ENCODE peak calls at places on chromosomes 5 and 9, in eight cellular contexts. O is IMR-90, Q is HepG2, Y is body of pancreas, B is GM12892, R is sigmoid colon, W is heart left ventricle, S is lower leg skin. V is an unnamed sample.

GRCh38 chr5:124995451-124995850 is 249.0 kb upstream of the ZNF608 start:
- DNase-seq in O (peak), Q (no peak), Y (no peak), B (no peak), R (no peak), W (no peak), S (no peak), V (no peak)

GRCh38 chr5:39547548-39548154 is 122.9 kb upstream of the DAB2 start:
- DNase-seq in O (peak), Q (peak), Y (peak), B (no peak), R (no peak), W (peak), S (peak), V (peak)

GRCh38 chr5:132046915-132047314 is 13.5 kb upstream of the IL3 start:
- DNase-seq in O (no peak), Q (no peak), Y (no peak), B (no peak), R (no peak), W (peak), S (no peak), V (no peak)

GRCh38 chr9:4082948-4083347 is 216.9 kb downstream of the GLIS3 start:
- DNase-seq in O (no peak), Q (no peak), Y (no peak), B (no peak), R (no peak), W (no peak), S (no peak), V (no peak)

GRCh38 chr9:93100265-93100636 is 4.2 kb downstream of the CARD19 start:
- DNase-seq in O (no peak), Q (no peak), Y (no peak), B (no peak), R (peak), W (no peak), S (no peak), V (no peak)

GRCh38 chr5:68528877-68529276 is 313.3 kb downstream of the PIK3R1 start:
- DNase-seq in O (peak), Q (no peak), Y (no peak), B (no peak), R (no peak), W (no peak), S (no peak), V (no peak)

GRCh38 chr5:17190242-17190778 is 27.1 kb upstream of the BASP1 start:
- DNase-seq in O (peak), Q (peak), Y (no peak), B (no peak), R (peak), W (peak), S (peak), V (no peak)

GRCh38 chr9:114403153-114403756 is 15.5 kb upstream of the AKNA start:
- DNase-seq in O (no peak), Q (no peak), Y (no peak), B (no peak), R (no peak), W (no peak), S (no peak), V (no peak)

GRCh38 chr5:115072266-115073056 is 97.2 kb downstream of the TRIM36 start:
- DNase-seq in O (no peak), Q (no peak), Y (peak), B (no peak), R (no peak), W (no peak), S (no peak), V (no peak)

GRCh38 chr9:88418715-88419540 is 30.7 kb downstream of the SPIN1 start:
- DNase-seq in O (no peak), Q (no peak), Y (no peak), B (no peak), R (no peak), W (no peak), S (no peak), V (no peak)

GRCh38 chr5:147190236-147190815 is 44.5 kb upstream of the STK32A start:
- DNase-seq in O (no peak), Q (no peak), Y (peak), B (no peak), R (no peak), W (no peak), S (no peak), V (no peak)

GRCh38 chr5:17180957-17181723 is 36.3 kb upstream of the BASP1 start:
- DNase-seq in O (peak), Q (peak), Y (no peak), B (no peak), R (no peak), W (no peak), S (no peak), V (peak)

GRCh38 chr5:149367249-149367971 is 9.6 kb downstream of the PCYOX1L start:
- DNase-seq in O (peak), Q (peak), Y (peak), B (peak), R (peak), W (peak), S (no peak), V (peak)

GRCh38 chr9:123320814-123321213 is 35.2 kb upstream of the CRB2 start:
- DNase-seq in O (no peak), Q (no peak), Y (no peak), B (no peak), R (no peak), W (no peak), S (no peak), V (no peak)

GRCh38 chr9:119432428-119432827 is 63.2 kb upstream of the BRINP1 start:
- DNase-seq in O (no peak), Q (no peak), Y (no peak), B (no peak), R (no peak), W (no peak), S (no peak), V (no peak)

DNA sequence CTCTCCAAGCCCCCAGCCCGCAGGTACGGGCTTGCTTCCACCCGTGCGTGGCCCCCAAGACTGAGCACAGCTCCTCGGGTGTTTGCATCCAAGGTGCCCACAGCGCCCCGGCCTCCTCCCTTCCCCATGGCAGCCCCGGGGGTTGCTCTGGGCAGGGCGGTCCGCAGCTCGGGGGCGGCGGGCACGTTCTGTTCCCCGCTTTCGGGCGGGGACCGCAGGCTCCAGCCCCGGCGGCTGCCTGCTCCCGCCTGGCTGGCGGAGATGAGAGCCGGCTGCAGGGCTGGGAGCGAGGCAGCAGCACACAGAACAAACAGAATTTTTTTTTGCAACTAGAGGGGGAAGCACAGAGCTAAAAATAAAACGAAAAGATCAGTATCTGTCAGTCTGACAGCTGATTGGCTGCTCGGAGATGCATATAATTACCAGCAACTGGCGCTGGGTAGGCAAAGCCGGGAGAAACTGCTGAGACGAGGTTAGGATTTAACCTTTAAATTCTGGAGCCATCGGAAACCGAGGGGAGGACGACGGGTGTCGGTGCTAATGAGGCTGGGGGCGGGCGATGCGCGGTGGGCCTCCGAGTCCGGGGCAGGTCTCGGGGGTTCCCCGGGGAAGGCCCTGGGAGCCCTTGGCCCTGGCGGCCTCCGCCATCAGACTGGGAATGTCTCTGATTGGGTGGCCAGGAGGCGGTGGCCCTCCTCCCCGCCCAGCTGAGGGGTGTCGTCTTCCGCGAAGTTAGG is 142.7 kb upstream of the IER5L start:
- DNase-seq in O (peak), Q (peak), Y (peak), B (peak), R (peak), W (peak), S (peak), V (no peak)
- TF ChIP-seq POLR2A in O (no peak), Q (no peak), Y (peak), B (no peak), R (no peak), W (peak), S (no peak), V (no peak)

GRCh38 chr9:134436926-134437325 is 110.7 kb downstream of the RXRA start:
- DNase-seq in O (no peak), Q (no peak), Y (no peak), B (no peak), R (no peak), W (no peak), S (no peak), V (no peak)
- TF ChIP-seq POLR2A in O (no peak), Q (no peak), Y (no peak), B (no peak), R (no peak), W (no peak), S (no peak), V (no peak)

GRCh38 chr5:151021771-151022170 is 1.4 kb downstream of the GPX3 start:
- DNase-seq in O (no peak), Q (no peak), Y (no peak), B (no peak), R (no peak), W (no peak), S (no peak), V (no peak)

GRCh38 chr5:151018846-151019245 is 1.5 kb upstream of the GPX3 start:
- DNase-seq in O (no peak), Q (no peak), Y (no peak), B (no peak), R (no peak), W (no peak), S (no peak), V (no peak)

GRCh38 chr5:151022511-151023018 is 2.2 kb downstream of the GPX3 start:
- DNase-seq in O (no peak), Q (no peak), Y (no peak), B (no peak), R (no peak), W (peak), S (no peak), V (no peak)

GRCh38 chr5:151019331-151019730 is 1.1 kb upstream of the GPX3 start:
- DNase-seq in O (no peak), Q (no peak), Y (no peak), B (no peak), R (no peak), W (no peak), S (no peak), V (no peak)

GRCh38 chr5:151020304-151021031 is at the start of gene GPX3:
- DNase-seq in O (peak), Q (peak), Y (peak), B (peak), R (peak), W (peak), S (peak), V (peak)
- TF ChIP-seq POLR2A in O (no peak), Q (peak), Y (peak), B (no peak), R (peak), W (peak), S (no peak), V (peak)

GRCh38 chr9:131609116-131609830 is 64.0 kb downstream of the PRRT1B start:
- DNase-seq in O (peak), Q (no peak), Y (no peak), B (no peak), R (peak), W (peak), S (peak), V (peak)

GRCh38 chr9:131607591-131607990 is 62.3 kb downstream of the PRRT1B start:
- DNase-seq in O (no peak), Q (no peak), Y (no peak), B (no peak), R (no peak), W (no peak), S (no peak), V (no peak)

GRCh38 chr9:131610231-131610761 is 65.0 kb downstream of the PRRT1B start:
- DNase-seq in O (peak), Q (no peak), Y (no peak), B (no peak), R (peak), W (no peak), S (peak), V (no peak)

GRCh38 chr9:131606896-131607567 is 61.7 kb downstream of the PRRT1B start:
- DNase-seq in O (no peak), Q (peak), Y (no peak), B (no peak), R (no peak), W (no peak), S (no peak), V (no peak)

DNA sequence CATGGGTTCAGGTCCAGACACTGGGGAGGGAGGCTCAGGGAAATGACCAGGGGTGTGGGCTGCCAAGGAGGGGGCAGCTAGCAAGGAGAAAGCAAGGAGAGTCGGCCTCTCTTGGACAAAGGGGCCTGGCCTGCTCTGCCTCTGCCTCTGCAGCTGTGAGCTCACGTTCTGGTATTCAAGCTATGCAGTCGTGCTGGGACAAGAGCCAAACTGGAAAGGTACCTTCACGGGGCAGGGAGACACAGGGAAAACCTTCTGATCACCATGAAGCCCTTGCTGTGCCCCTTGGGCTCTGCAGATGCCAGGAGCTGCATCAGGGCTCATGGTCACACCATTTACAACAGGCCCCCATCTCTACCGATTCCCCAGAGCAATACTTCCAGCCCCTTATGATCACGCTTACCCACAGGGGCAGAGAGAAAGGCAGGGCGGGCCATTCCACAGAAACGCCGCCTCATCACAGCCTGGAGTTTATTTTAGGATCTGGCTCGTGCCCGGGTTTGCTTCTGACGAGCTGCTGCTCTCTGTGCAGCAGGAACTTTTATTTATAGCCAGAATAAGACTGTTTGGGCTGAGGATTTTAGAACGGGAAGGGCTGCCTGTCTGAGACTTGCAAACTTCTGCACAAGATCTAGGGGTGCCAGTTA is 63.3 kb downstream of the PRRT1B start:
- DNase-seq in O (peak), Q (peak), Y (peak), B (no peak), R (peak), W (peak), S (peak), V (peak)
- TF ChIP-seq POLR2A in O (no peak), Q (no peak), Y (no peak), B (no peak), R (no peak), W (no peak), S (no peak), V (no peak)

DNA sequence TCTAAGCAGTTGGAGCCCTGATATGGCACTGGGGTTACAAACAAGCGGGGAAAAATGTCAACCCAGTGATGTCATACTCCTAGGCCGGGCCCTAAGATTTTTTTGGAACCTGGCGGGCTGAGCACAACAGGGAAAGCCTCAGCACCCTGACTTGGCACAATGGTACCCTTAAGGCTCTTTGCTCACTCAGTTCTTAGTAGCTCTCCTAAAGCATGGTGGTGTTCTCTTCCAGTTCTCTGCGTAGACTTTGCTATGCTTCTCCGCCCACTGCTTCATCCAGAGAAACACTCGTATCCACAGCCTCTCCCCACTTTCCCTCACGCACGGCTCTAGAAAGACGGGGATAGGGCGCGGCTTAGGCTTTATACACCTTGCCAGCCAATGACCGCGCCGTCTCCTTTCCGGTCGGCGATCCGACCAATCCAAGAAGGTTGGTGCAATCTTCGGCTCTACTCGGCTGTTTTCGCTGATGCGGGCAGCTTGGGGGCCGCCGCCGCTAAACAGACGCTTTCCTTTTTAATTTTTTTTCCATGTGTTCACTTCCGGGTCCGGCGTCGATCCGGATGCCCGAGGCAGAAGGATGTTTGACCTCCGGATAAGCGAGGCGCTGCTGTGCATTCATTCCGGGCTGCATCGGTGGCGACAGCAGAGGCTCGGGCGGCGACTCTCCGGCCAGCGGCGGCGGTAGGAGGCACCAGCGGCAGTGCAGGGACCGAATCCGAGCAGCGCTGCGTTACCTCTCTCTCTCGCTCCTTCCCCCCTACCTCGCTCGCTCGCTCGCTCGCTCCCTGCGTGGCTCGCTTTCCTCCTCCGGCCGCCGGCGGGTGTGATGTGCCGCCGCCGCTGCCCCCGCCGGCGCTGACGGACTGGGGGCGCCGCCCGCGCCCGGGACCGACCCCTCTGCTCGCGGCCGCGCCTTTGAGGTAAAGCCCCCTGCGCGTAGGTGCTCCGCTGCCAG is at the start of gene CSNK1G3:
- DNase-seq in O (peak), Q (peak), Y (peak), B (peak), R (peak), W (peak), S (peak), V (peak)
- TF ChIP-seq POLR2A in O (peak), Q (peak), Y (peak), B (peak), R (peak), W (peak), S (no peak), V (peak)

DNA sequence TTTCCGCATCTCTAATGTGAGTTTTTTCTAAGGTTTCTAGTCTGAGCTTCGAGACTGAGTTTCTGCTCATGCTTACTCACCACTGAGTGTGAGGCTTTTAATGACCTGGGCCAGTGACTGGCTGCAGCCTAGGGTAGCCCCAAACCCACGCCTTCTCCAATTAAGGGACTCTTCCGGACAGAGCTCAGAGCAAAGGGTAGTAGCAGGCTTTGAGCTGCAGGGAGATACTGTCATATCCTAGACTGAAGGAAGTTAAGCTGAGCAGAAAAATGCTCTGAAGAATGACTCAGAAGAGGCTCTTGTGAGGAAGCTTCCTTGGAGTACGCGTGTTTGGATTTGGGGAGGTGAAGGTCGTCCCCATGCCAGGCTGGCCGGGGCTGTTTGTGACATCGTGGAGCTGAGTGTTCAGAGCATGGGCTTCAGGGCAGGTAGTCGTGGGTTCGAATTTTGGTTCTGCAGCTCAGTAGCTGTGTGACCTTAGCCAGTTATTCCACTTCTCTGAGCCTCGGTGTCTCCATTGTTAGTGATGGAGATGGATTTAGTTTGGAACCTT is 3.5 kb downstream of the USP20 start:
- DNase-seq in O (peak), Q (no peak), Y (no peak), B (no peak), R (no peak), W (no peak), S (no peak), V (peak)
- TF ChIP-seq POLR2A in O (peak), Q (no peak), Y (no peak), B (no peak), R (no peak), W (no peak), S (no peak), V (no peak)

GRCh38 chr5:136132557-136133415 is at the start of gene SMAD5:
- DNase-seq in O (peak), Q (peak), Y (peak), B (peak), R (peak), W (peak), S (peak), V (peak)
- TF ChIP-seq POLR2A in O (no peak), Q (peak), Y (peak), B (peak), R (peak), W (peak), S (no peak), V (peak)